ENCODE peak calls at places on chromosomes 7 and 10, in seven cellular contexts. K is mammary epithelial cell, G is OCI-LY7, T is fibroblast of pulmonary artery, I is heart left ventricle, Z is left lung, J is GM12878. S is an unnamed sample.

GRCh38 chr7:43761919-43762318 is 3.4 kb downstream of the BLVRA start:
- DNase-seq in K (peak), G (no peak), T (no peak), I (no peak), Z (no peak), J (no peak), S (no peak)

GRCh38 chr10:129470103-129470851 is 3.2 kb downstream of the MGMT start:
- DNase-seq in K (no peak), G (no peak), T (no peak), I (no peak), Z (no peak), J (no peak), S (no peak)

GRCh38 chr10:70930251-70931000 is 42.1 kb upstream of the PCBD1 start:
- DNase-seq in K (no peak), G (no peak), T (no peak), I (no peak), Z (no peak), J (no peak), S (no peak)

GRCh38 chr7:26949319-26949718 is 84.9 kb upstream of the SKAP2 start:
- DNase-seq in K (no peak), G (no peak), T (no peak), I (no peak), Z (no peak), J (no peak), S (no peak)

GRCh38 chr10:24469993-24470392 is 253.7 kb downstream of the ARHGAP21 start:
- DNase-seq in K (no peak), G (no peak), T (no peak), I (no peak), Z (no peak), J (no peak), S (no peak)

GRCh38 chr10:16788778-16789177 is 28.4 kb downstream of the RSU1 start:
- DNase-seq in K (no peak), G (no peak), T (no peak), I (no peak), Z (no peak), J (no peak), S (no peak)

GRCh38 chr10:44240766-44241165 is 144.1 kb downstream of the CXCL12 start:
- DNase-seq in K (peak), G (no peak), T (peak), I (no peak), Z (no peak), J (no peak), S (no peak)

GRCh38 chr7:44541876-44542610 is 913 bp upstream of the NPC1L1 start:
- DNase-seq in K (no peak), G (no peak), T (no peak), I (no peak), Z (no peak), J (no peak), S (no peak)

GRCh38 chr10:63720689-63721088 is 199.5 kb downstream of the REEP3 start:
- DNase-seq in K (no peak), G (no peak), T (no peak), I (no peak), Z (no peak), J (no peak), S (no peak)

GRCh38 chr10:46546591-46547330 is 9.7 kb downstream of the GPRIN2 start:
- DNase-seq in K (peak), G (no peak), T (no peak), I (peak), Z (peak), J (no peak), S (peak)

GRCh38 chr7:99762680-99763327 is 21.2 kb downstream of the CYP3A4 start:
- DNase-seq in K (peak), G (no peak), T (peak), I (peak), Z (peak), J (no peak), S (no peak)

GRCh38 chr10:4506087-4506486 is 319.9 kb upstream of the AKR1E2 start:
- DNase-seq in K (no peak), G (no peak), T (no peak), I (no peak), Z (no peak), J (no peak), S (no peak)

GRCh38 chr7:100506356-100506930 is 22.7 kb downstream of the NYAP1 start:
- DNase-seq in K (no peak), G (no peak), T (no peak), I (no peak), Z (no peak), J (no peak), S (no peak)

GRCh38 chr10:95444792-95445191 is 116.4 kb downstream of the SORBS1 start:
- DNase-seq in K (no peak), G (no peak), T (no peak), I (no peak), Z (no peak), J (no peak), S (no peak)

GRCh38 chr7:40541336-40541735 is 406.5 kb downstream of the SUGCT start:
- DNase-seq in K (peak), G (no peak), T (peak), I (no peak), Z (no peak), J (no peak), S (no peak)

GRCh38 chr10:75972494-75973276 is 541.3 kb downstream of the LRMDA start:
- DNase-seq in K (no peak), G (no peak), T (peak), I (no peak), Z (no peak), J (no peak), S (no peak)

GRCh38 chr10:103265712-103266329 is 11.1 kb upstream of the INA start:
- DNase-seq in K (peak), G (peak), T (peak), I (peak), Z (peak), J (no peak), S (peak)

GRCh38 chr10:102267748-102268147 is 22.4 kb downstream of the GBF1 start:
- DNase-seq in K (peak), G (no peak), T (peak), I (no peak), Z (no peak), J (no peak), S (no peak)

GRCh38 chr10:98259606-98260319 is 8.2 kb downstream of the LOXL4 start:
- DNase-seq in K (no peak), G (no peak), T (no peak), I (no peak), Z (no peak), J (no peak), S (no peak)

GRCh38 chr10:114642729-114643128 is 15.3 kb downstream of the ABLIM1 start:
- DNase-seq in K (no peak), G (no peak), T (no peak), I (no peak), Z (no peak), J (no peak), S (no peak)

GRCh38 chr10:120041807-120042545 is 149.4 kb downstream of the SEC23IP start:
- DNase-seq in K (no peak), G (no peak), T (no peak), I (no peak), Z (no peak), J (no peak), S (no peak)

GRCh38 chr7:22350466-22351328 is 6.3 kb downstream of the RAPGEF5 start:
- DNase-seq in K (peak), G (peak), T (peak), I (no peak), Z (no peak), J (peak), S (no peak)

GRCh38 chr10:16195178-16195769 is 241.5 kb upstream of the PTER start:
- DNase-seq in K (peak), G (no peak), T (no peak), I (no peak), Z (no peak), J (peak), S (no peak)

GRCh38 chr7:2306688-2307087 is 7.6 kb downstream of the SNX8 start:
- DNase-seq in K (no peak), G (no peak), T (no peak), I (no peak), Z (no peak), J (no peak), S (no peak)
- H3K4me3 ChIP-seq in K (no peak), G (peak), T (no peak), I (no peak), Z (no peak), J (peak), S (no peak)

DNA sequence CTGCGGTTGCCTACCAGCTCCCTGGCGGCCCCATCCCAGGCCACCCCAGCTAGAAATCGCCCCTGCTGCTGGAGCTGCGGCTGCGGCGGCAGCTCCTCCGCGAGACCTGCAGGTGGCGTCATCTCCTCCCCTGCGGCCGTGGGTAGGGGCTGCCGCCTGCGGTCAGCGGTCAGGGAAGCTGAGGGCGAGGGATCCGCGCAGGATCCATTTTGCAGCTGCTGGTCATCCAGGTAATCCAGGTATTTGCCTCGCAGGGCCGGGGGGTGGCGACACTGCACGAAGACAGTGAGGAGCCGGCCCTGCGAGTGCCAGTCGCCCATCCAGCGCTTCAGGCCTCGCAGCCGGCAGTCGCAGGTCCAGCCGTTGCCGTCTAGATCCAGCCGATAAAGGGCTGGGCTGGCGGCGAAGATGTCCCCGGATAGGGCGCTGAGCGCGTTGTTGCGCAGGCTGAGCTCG is 1.5 kb downstream of the TRIL start:
- DNase-seq in K (peak), G (no peak), T (peak), I (peak), Z (peak), J (no peak), S (peak)
- TF ChIP-seq CTCF in K (peak), G (no peak), T (peak), I (peak), Z (peak), J (no peak), S (peak)

DNA sequence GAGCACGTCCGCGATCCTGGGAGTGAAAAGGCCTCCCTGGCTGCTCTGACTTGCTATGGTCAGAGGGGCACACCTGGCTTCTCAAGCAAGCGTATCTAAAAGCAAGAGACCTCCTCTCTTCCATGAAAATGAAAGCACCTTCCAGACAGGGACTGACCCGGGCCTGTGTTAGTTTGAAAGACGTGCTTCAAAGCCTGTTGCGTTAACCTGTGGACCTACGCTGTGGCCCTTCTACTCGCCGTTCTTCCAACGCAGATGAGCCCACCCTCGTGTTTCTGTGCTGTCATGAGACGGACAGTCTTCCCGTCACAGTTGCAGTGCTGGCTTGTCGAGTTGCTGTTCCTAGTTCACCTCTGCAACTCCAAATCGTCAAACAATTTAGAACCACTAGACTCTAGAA is 15.5 kb upstream of the GDI2 start:
- DNase-seq in K (no peak), G (no peak), T (no peak), I (no peak), Z (no peak), J (no peak), S (no peak)
- H3K4me3 ChIP-seq in K (no peak), G (no peak), T (no peak), I (no peak), Z (no peak), J (no peak), S (no peak)

GRCh38 chr10:68981074-68981473 is 7.5 kb upstream of the KIFBP start:
- DNase-seq in K (no peak), G (peak), T (peak), I (no peak), Z (no peak), J (no peak), S (no peak)
- TF ChIP-seq CTCF in K (peak), G (peak), T (peak), I (no peak), Z (no peak), J (peak), S (no peak)

DNA sequence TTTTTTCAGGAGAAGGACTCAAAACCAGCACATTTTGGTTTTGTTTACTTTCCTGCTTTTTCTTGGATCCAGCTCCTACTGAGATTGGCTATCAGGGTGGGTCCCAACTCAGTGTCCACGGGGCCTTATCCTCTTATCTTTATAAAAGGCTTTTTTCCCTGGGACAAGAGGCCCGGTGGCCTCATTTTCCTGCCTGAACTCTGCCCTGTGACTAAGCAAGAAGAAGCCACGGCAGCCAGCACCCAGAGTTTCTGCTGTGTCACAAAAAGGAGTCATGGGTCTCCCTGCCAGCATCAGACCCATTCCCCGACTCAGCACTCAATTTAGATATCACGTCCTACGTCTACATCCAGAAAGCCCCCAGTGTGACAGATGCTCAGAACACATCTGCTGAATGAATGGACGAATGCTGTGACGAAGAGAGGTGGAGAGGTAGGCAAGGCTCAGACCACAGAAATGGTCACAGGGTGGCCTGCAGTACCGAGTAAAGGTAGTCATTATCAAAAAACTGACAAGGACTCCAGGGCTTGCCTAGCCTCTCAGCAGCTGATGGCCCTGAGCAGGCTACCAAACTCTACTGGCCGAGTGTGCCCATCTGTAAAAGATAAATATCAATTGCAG is 16.7 kb downstream of the DLG5 start:
- DNase-seq in K (no peak), G (no peak), T (peak), I (no peak), Z (no peak), J (no peak), S (no peak)
- H3K4me3 ChIP-seq in K (no peak), G (no peak), T (no peak), I (no peak), Z (no peak), J (no peak), S (no peak)

GRCh38 chr10:133592716-133593115 is 27.3 kb upstream of the SYCE1 start:
- DNase-seq in K (no peak), G (no peak), T (no peak), I (no peak), Z (no peak), J (no peak), S (no peak)
- TF ChIP-seq CTCF in K (no peak), G (no peak), T (no peak), I (no peak), Z (no peak), J (no peak), S (no peak)

DNA sequence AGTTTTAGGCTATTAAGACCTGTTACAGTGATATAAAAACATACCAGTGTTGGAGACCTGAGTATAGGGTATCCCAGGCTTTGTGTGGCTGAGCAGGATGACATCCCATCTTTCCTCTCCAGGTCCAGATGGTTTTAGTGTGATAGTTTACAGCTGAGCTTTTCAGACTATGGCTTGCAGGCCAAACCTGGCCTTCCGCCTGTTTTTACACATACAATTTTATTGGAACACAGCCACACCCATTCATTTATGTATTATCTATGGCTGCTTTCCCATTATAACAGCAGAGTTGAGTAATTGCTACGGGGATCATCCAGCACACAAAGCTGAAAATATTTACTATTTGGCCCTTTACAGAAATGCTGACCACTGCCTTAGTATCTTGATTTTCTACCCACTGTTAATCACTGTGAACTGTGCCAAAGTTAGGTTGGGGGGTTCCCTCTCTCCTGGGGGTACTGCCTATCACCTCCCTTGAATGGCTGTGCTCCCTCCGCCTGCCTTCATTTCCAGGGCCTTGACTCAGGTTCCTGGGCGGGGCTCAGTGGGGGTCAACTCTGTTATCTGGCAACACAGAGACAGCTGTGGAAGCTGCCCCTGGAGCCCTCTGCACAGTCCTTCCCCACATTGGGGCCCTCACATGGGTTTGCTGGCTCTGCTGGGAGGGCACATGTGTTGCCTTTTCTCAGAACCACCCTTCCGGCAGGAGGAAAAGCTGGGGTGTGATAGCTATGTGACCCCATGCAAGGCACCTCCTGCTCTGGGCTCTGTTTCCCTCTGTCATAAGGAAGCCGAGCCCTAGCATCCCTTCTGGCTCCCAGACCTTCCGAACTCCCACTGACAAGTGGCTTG is 40.3 kb upstream of the SH2D4B start:
- DNase-seq in K (peak), G (no peak), T (peak), I (peak), Z (peak), J (no peak), S (no peak)
- H3K4me3 ChIP-seq in K (no peak), G (no peak), T (no peak), I (no peak), Z (no peak), J (no peak), S (no peak)

GRCh38 chr7:16471933-16472332 is 6.4 kb upstream of the SOSTDC1 start:
- DNase-seq in K (no peak), G (no peak), T (no peak), I (no peak), Z (no peak), J (no peak), S (no peak)
- TF ChIP-seq CTCF in K (no peak), G (no peak), T (no peak), I (no peak), Z (no peak), J (no peak), S (no peak)

GRCh38 chr10:127151541-127151940 is 44.9 kb downstream of the INSYN2A start:
- DNase-seq in K (peak), G (no peak), T (no peak), I (no peak), Z (no peak), J (no peak), S (no peak)
- H3K4me3 ChIP-seq in K (no peak), G (no peak), T (no peak), I (no peak), Z (no peak), J (no peak), S (no peak)